ENCODE peak calls at places on chromosomes 1 and 21, in nine cellular contexts. H is mesothelial cell of epicardium, U is OCI-LY7, J is lower leg skin, E is glutamatergic neuron, N is neural progenitor cell, G is astrocyte, F is brain microvascular endothelial cell, W is left lung. O is an unnamed sample.

GRCh38 chr1:47189844-47190562 is at the start of gene PDZK1IP1:
- DNase-seq in F (peak), W (peak), G (peak), H (no peak), N (peak), U (no peak), J (peak), E (no peak), O (no peak)

GRCh38 chr1:245512980-245513578 is 358.3 kb downstream of the KIF26B start:
- DNase-seq in U (no peak), N (peak), W (no peak), J (no peak), E (no peak), H (no peak), G (no peak), F (no peak), O (peak)

GRCh38 chr1:116211294-116211693 is 100.1 kb downstream of the MAB21L3 start:
- DNase-seq in J (no peak), H (no peak), F (no peak), G (no peak), E (no peak), N (no peak), U (no peak), W (no peak), O (no peak)

GRCh38 chr1:71861022-71861421 is 421.3 kb downstream of the NEGR1 start:
- DNase-seq in N (no peak), W (no peak), U (no peak), H (no peak), E (no peak), F (no peak), G (peak), J (no peak), O (no peak)

GRCh38 chr1:44819594-44820327 is 11.4 kb downstream of the BTBD19 start:
- DNase-seq in H (no peak), E (peak), G (peak), N (peak), U (peak), F (peak), J (peak), W (peak), O (peak)

GRCh38 chr1:54407957-54408700 is 1.9 kb upstream of the SSBP3 start:
- DNase-seq in F (peak), H (no peak), G (peak), J (peak), N (peak), E (no peak), W (no peak), U (no peak), O (no peak)

GRCh38 chr1:246795094-246795671 is 71.0 kb downstream of the SCCPDH start:
- DNase-seq in N (no peak), E (no peak), H (no peak), J (no peak), F (no peak), G (no peak), U (no peak), W (no peak), O (no peak)

GRCh38 chr21:44778094-44778493 is 23.5 kb downstream of the UBE2G2 start:
- DNase-seq in G (no peak), N (no peak), W (no peak), F (no peak), H (no peak), E (no peak), J (no peak), U (peak), O (no peak)

GRCh38 chr1:199859525-199859924 is 168.0 kb upstream of the NR5A2 start:
- DNase-seq in J (no peak), G (peak), F (peak), U (peak), E (no peak), W (no peak), H (no peak), N (no peak), O (no peak)

DNA sequence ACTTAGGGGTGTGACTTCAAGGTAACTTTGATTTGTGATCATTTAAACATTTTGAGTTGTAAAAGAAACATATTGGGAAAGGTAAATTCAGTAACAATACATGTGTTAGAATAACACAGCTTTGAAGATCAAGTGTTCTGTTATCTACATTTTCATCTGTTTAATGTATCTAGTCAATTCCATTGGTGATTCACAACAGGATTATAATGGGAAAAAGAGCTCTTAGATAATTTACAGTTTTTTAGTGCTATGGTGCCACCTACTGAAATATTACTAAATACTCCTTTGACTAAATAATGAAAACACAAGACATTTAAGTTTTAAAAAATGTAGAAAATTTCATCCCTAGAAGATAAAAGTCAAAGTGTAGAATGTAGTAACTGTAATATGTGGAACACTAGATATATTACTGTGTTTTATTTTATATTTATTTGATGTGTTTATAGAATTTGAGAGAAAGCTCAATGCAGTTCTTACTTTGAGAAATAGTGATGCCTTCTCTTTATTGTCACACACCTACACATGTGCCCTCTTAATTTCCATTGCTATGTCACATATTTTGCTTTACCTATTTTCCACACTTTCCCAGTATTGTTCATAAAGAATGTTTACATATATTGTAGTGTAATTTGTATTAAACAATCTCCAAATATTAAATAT is 47.4 kb downstream of the PTPRC start:
- DNase-seq in F (no peak), W (no peak), G (peak), H (no peak), U (peak), E (no peak), J (no peak), N (no peak), O (no peak)
- TF ChIP-seq CTCF in F (no peak), W (peak), G (peak), H (peak), U (peak), E (peak), J (no peak), N (peak), O (peak)

DNA sequence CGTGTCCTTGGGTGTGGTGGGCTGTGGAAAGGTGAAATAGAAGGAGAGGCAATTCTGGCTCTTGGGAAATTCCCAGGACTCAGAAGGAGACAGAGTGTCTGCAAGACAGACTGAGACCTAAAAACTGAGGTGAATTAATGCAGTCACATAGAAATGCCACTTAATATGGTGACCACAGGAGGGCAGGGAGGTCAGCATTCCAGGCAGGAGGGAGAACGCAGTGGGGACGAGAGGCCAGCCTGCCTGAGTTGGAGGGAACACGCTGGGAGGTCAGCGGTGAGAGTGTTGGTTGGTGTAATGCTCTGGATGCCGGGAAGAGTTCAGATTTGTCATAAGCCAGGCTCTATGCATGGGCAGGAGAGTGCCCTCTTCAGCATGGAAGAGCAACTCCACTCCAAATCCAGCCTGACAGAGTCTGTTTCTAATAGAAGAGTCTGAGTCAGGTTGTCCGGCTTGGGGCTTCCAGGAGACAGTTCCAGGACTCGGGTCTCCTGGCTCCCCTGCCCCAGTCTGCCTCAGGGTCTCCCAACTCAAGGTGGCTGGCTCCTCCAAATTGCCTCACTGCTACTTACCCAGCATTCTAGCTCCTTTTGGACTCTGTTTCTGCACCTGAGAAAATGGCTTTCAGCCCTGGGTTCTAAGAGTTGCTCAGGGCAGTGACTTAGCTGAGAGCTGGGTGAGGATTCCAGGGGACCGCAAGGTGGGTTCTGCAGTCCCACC is 5.7 kb upstream of the IGFN1 start:
- DNase-seq in F (peak), H (no peak), N (peak), G (peak), E (peak), W (no peak), U (peak), J (no peak), O (no peak)
- TF ChIP-seq CTCF in F (peak), H (no peak), N (peak), G (peak), E (peak), W (peak), U (peak), J (no peak), O (no peak)

DNA sequence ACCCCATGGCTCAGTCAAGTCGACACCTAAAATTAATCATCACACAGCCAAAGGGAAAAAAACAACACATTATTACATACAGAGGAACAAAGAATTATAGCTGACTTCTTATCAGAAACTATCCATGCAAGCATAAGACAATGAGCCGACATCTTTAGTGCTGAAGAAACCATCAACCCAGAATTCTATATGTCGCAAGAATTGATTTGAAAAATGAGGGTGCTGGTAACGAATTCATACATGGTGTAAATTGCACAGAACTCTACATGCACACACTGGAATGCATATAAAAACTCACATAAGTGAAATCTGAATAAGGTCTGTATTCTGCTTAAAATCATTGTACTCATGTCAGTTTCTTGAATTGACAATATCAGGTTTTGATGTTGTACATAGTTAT is 25.0 kb upstream of the EIF4G3 start:
- DNase-seq in N (no peak), G (no peak), W (no peak), U (no peak), H (no peak), J (no peak), E (no peak), F (no peak), O (no peak)
- TF ChIP-seq CTCF in N (no peak), G (no peak), W (no peak), U (no peak), H (no peak), J (no peak), E (no peak), F (no peak), O (no peak)

DNA sequence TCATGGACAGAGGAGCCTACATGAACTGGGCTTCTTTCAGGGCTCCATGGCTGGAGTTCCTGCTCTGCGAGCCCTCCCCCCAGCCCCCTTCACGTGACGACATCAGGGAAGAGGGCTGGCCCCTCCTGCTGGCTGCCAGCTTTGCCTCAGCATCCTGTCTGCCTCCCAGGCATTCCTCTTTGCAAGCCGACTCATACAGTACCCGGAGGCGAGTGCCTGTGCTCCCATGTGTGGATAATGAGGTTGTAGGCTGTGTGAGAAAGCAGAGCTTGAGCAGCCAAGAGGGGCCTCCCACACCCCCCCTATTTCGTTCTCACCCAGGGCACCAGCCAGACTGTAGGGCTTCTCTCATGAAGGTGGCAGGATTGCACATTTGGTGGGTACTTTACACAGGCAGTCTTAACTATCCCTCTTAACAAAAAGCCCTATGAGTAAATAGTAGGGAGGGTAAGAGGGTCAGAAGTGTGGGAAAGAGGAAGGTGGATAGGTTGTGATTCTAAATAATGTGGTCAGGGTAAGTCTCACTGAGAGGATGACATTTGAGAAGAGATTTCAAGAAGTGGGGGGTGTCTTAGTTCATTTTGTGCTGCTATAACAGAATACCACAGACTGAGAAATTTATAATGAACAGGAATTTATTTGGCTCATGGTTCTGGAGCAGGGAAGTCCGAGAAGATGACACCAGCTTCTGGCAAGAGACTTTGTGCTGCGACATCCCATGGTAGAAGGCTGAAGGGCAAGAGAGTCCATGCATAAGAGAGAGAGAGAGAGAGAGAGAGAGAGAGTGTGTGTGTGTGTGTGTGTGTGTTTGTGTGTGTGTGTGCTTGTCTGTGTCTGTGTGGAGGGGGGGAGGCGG is 113.5 kb downstream of the OMA1 start:
- DNase-seq in N (peak), W (no peak), H (no peak), F (peak), E (peak), J (no peak), G (peak), U (no peak), O (no peak)
- TF ChIP-seq CTCF in N (peak), W (no peak), H (no peak), F (peak), E (no peak), J (no peak), G (no peak), U (no peak), O (no peak)

DNA sequence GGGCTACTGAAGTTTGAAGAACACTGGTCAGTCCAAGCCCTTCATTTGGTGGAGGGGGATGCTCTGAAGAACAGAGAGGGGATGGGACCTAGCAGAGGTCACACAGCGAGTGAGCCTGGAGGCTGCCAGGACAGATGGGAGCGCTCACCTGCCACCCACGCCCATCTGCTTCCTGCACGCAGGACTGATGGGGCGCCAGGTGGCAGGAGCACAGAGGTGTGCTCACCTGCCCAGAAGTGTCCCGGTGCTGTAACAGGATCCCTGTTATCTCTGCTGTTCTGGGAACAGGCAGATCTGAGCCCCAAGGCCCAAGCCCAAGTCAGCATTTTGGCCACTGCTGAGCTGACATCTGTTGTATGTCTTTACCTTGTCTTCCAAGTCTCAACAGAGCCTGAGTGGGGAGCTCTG is 40.5 kb downstream of the EPHB2 start:
- DNase-seq in N (no peak), F (no peak), J (no peak), H (no peak), G (no peak), W (no peak), U (no peak), E (no peak), O (no peak)
- TF ChIP-seq CTCF in N (no peak), F (no peak), J (no peak), H (no peak), G (no peak), W (no peak), U (no peak), E (no peak), O (no peak)

GRCh38 chr1:17260264-17260663 is 11.4 kb downstream of the PADI3 start:
- DNase-seq in F (no peak), H (no peak), U (no peak), J (no peak), G (no peak), E (no peak), N (no peak), W (no peak), O (no peak)

GRCh38 chr1:17265950-17266349 is 17.1 kb downstream of the PADI3 start:
- DNase-seq in H (no peak), N (no peak), J (no peak), U (no peak), G (no peak), E (no peak), W (peak), F (no peak), O (no peak)

GRCh38 chr1:17264470-17264869 is 15.6 kb downstream of the PADI3 start:
- DNase-seq in G (no peak), H (no peak), F (no peak), E (no peak), W (no peak), N (no peak), U (no peak), J (no peak), O (no peak)

GRCh38 chr1:17260738-17261137 is 11.8 kb downstream of the PADI3 start:
- DNase-seq in U (no peak), G (no peak), J (no peak), W (no peak), F (no peak), N (no peak), E (no peak), H (no peak), O (no peak)

GRCh38 chr1:17265162-17265561 is 16.3 kb downstream of the PADI3 start:
- DNase-seq in J (no peak), H (no peak), G (no peak), N (peak), F (no peak), E (no peak), U (no peak), W (peak), O (no peak)
- TF ChIP-seq CTCF in J (no peak), H (no peak), G (no peak), N (peak), F (no peak), E (no peak), U (no peak), W (no peak), O (no peak)

GRCh38 chr1:145918992-145919939 is 749 bp upstream of the PEX11B start:
- DNase-seq in W (peak), H (no peak), G (peak), N (peak), J (peak), U (no peak), F (peak), E (peak), O (peak)
- TF ChIP-seq CTCF in W (no peak), H (no peak), G (no peak), N (no peak), J (no peak), U (no peak), F (peak), E (no peak), O (no peak)

O was measured in activated CD8-positive, alpha-beta T cell treated with anti-CD3 and anti-CD28 coated beads for 36 hours.